ENCODE peak calls at places on chromosome 13, in eight cellular contexts. Z is A549, G is gastrocnemius medialis, O is NB4, Q is breast epithelium, M is lower leg skin, N is body of pancreas, W is H54. I is an unnamed sample.

GRCh38 chr13:95564948-95565347 is 12.4 kb downstream of the CLDN10 start:
- DNase-seq in Z (no peak), G (no peak), O (peak; percentile 58), Q (no peak), M (no peak), N (no peak), W (no peak), I (no peak)

GRCh38 chr13:96632536-96633320 is 361.5 kb downstream of the OXGR1 start:
- DNase-seq in Z (no peak), G (no peak), O (no peak), Q (no peak), M (no peak), N (no peak), W (no peak), I (no peak)

GRCh38 chr13:51282322-51282721 is 57.2 kb upstream of the SERPINE3 start:
- DNase-seq in Z (no peak), G (no peak), O (no peak), Q (no peak), M (no peak), N (peak; percentile 48), W (no peak), I (no peak)

GRCh38 chr13:25977216-25977615 is 74.6 kb downstream of the SHISA2 start:
- DNase-seq in Z (no peak), G (no peak), O (no peak), Q (no peak), M (no peak), N (peak; percentile 21), W (no peak), I (no peak)

GRCh38 chr13:42746846-42747245 is 34.5 kb upstream of the FAM216B start:
- DNase-seq in Z (no peak), G (no peak), O (no peak), Q (no peak), M (no peak), N (no peak), W (no peak), I (no peak)

GRCh38 chr13:98199480-98199879 is 22.4 kb upstream of the RNF113B start:
- DNase-seq in Z (no peak), G (no peak), O (no peak), Q (no peak), M (no peak), N (no peak), W (no peak), I (no peak)

GRCh38 chr13:83178008-83178407 is 704.3 kb downstream of the SLITRK1 start:
- DNase-seq in Z (no peak), G (no peak), O (no peak), Q (no peak), M (no peak), N (no peak), W (no peak), I (no peak)

GRCh38 chr13:42333613-42334328 is 61.8 kb downstream of the AKAP11 start:
- DNase-seq in Z (peak; percentile 41), G (no peak), O (peak; percentile 33), Q (no peak), M (no peak), N (no peak), W (peak; percentile 19), I (peak; percentile 18)

GRCh38 chr13:23696610-23697009 is 126.4 kb downstream of the TNFRSF19 start:
- DNase-seq in Z (no peak), G (no peak), O (no peak), Q (no peak), M (no peak), N (no peak), W (no peak), I (no peak)

GRCh38 chr13:91144054-91144453 is 203.4 kb upstream of the MIR17HG start:
- DNase-seq in Z (no peak), G (no peak), O (peak; percentile 4), Q (no peak), M (no peak), N (no peak), W (no peak), I (no peak)

DNA sequence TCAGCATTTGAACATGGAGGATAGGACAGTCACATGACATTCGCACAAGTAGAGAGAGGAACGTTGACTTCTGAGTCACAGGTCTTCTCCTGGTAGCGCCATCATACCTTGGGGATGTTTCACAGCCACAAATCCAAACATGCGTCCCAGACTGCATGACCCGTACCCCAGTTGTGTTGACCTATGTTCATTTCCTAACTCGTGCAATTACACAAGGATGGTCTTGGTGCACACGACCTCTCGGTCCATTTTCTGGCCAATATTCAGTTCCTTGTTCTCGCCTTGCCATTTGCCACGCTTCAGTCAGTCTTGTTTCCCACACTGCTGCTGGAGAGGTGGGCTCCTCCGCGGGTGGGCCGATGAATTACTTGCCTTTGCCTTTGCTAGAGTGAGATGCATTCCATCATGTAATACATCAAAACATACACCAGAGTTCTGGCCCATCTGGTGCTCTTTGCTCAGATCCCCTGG is 87.3 kb downstream of the COL4A2 start:
- DNase-seq in Z (no peak), G (no peak), O (no peak), Q (no peak), M (no peak), N (no peak), W (no peak), I (no peak)
- TF ChIP-seq POLR2A in Z (no peak), G (no peak), O (no peak), Q (no peak), M (no peak), N (no peak), W (no peak), I (no peak)

GRCh38 chr13:22040810-22041364 is 370.0 kb downstream of the FGF9 start:
- DNase-seq in Z (peak; percentile 78), G (no peak), O (no peak), Q (no peak), M (no peak), N (peak; percentile 55), W (no peak), I (no peak)
- TF ChIP-seq POLR2A in Z (peak; percentile 47), G (no peak), O (no peak), Q (no peak), M (no peak), N (no peak), W (no peak), I (no peak)

DNA sequence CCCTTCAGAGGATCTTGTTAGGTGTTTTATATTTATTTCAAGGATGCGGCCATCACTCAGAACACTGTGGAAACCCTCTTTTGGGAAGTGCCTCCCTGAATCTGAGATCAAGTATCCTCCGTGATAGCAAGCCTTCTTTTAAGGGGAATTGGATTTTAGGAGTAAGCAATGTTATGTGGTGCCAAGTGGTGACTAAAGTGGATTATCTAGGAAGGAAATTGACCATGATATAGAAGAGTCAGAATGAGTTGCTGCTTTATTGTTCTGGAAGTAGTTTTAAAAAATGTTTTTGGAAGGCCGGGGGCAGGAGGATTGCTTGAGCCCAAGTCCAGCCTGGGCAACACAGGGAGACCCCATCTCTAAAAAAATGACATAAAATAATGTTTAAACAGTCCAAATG is 6.7 kb downstream of the ERCC5 start:
- DNase-seq in Z (no peak), G (no peak), O (no peak), Q (no peak), M (no peak), N (no peak), W (no peak), I (no peak)
- TF ChIP-seq POLR2A in Z (no peak), G (no peak), O (no peak), Q (no peak), M (no peak), N (no peak), W (no peak), I (no peak)

DNA sequence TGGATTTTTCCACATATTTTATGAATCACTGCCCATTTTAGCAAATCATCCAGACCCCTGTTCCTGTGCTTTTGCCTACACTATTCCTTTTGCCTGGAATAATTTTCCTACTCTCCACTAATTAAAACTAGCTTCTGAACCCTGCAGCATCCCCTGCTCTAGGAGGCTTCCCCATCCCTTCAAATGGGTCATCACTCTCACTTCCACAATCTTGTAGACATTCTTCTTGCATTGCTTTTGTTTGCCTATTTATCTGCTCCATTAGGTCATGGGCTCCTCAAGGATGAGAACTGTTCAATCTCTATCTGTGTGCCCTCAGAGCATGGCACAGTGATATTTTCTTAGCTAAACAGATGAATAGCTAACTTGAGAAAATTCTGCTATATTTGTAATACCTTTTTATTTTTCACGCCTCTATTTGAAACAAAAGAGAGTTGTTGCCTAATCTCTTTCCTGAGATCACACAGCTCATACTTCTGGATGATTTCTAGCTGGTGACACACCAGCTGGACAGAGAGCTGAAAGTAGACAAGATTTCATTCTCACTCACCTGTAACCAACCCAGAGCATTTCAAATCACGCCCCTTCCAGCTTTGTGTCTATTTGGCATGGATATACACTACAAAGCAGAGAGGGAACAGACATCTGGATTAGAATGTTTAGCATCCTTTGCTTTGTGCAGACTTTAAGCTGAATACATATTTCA is 466.0 kb downstream of the FOXO1 start:
- DNase-seq in Z (no peak), G (no peak), O (no peak), Q (no peak), M (no peak), N (no peak), W (no peak), I (no peak)
- TF ChIP-seq POLR2A in Z (no peak), G (no peak), O (no peak), Q (no peak), M (no peak), N (no peak), W (no peak), I (no peak)

GRCh38 chr13:99737456-99737855 is 234.1 kb downstream of the ZIC5 start:
- DNase-seq in Z (no peak), G (no peak), O (no peak), Q (no peak), M (no peak), N (no peak), W (no peak), I (no peak)

GRCh38 chr13:99740261-99740979 is 231.1 kb downstream of the ZIC5 start:
- DNase-seq in Z (no peak), G (no peak), O (no peak), Q (no peak), M (no peak), N (no peak), W (no peak), I (no peak)

GRCh38 chr13:99733346-99733745 is 232.1 kb downstream of the TM9SF2 start:
- DNase-seq in Z (no peak), G (no peak), O (no peak), Q (no peak), M (peak; percentile 2), N (no peak), W (no peak), I (no peak)

GRCh38 chr13:99734013-99734693 is 232.9 kb downstream of the TM9SF2 start:
- DNase-seq in Z (no peak), G (no peak), O (no peak), Q (no peak), M (peak; percentile 4), N (no peak), W (no peak), I (no peak)

DNA sequence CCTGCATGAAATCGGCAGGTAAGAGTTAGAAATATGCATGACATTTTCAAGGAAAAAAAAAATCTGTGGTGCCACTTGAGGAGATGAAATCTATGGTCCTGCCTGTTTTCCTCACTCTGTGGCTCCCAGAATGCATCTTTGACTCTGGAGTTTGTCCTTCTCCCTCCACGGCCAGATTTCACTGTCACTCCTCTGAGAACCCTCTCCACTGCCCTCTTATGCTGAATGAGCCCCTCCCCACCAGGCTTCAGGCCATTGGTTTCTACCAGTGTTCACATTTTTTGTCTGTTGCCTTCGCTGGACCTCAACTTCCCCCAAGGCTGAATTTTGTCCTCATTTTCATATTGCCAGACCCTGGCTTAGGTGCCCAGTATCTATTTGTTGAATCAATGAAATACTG is 235.0 kb downstream of the ZIC5 start:
- DNase-seq in Z (no peak), G (no peak), O (no peak), Q (no peak), M (no peak), N (no peak), W (no peak), I (no peak)
- TF ChIP-seq POLR2A in Z (no peak), G (no peak), O (no peak), Q (no peak), M (no peak), N (no peak), W (no peak), I (no peak)